ENCODE peak calls at places on chromosomes 13 and 19, in four cellular contexts. L, W, E and G are unnamed samples.
A peak's percentile ranks its signal among the peaks of the same experiment; 100 is the strongest.

GRCh38 chr13:34346626-34347025 is 528.7 kb downstream of the RFC3 start:
- DNase-seq in L (no peak), W (no peak), E (no peak), G (no peak)

GRCh38 chr13:30705672-30706071 is 29.7 kb upstream of the ALOX5AP start:
- DNase-seq in L (no peak), W (no peak), E (no peak), G (no peak)

GRCh38 chr19:41711376-41712261 is 3.2 kb downstream of the CEACAM5 start:
- DNase-seq in L (no peak), W (no peak), E (no peak), G (peak; percentile 73)

GRCh38 chr13:66216723-66217122 is 1013.4 kb downstream of the PCDH9 start:
- DNase-seq in L (no peak), W (no peak), E (no peak), G (no peak)

GRCh38 chr13:92224052-92224821 is 825.8 kb downstream of the GPC5 start:
- DNase-seq in L (peak; percentile 44), W (peak; percentile 13), E (no peak), G (no peak)

GRCh38 chr19:52735734-52736133 is 890 bp upstream of the ZNF611 start:
- DNase-seq in L (no peak), W (peak; percentile 86), E (peak; percentile 83), G (peak; percentile 52)

GRCh38 chr13:37709318-37709717 is 110.8 kb upstream of the POSTN start:
- DNase-seq in L (no peak), W (no peak), E (no peak), G (no peak)

GRCh38 chr19:45791744-45792481 is 732 bp downstream of the DMWD start:
- DNase-seq in L (no peak), W (no peak), E (no peak), G (no peak)

GRCh38 chr13:110525328-110526319 is 35.9 kb downstream of the RAB20 start:
- DNase-seq in L (no peak), W (no peak), E (no peak), G (peak; percentile 57)

GRCh38 chr13:74575729-74576125 is 441.5 kb upstream of the KLF12 start:
- DNase-seq in L (peak; percentile 16), W (peak; percentile 91), E (peak; percentile 84), G (peak; percentile 42)

GRCh38 chr19:38183227-38183914 is 40.7 kb downstream of the DPF1 start:
- DNase-seq in L (no peak), W (peak; percentile 48), E (peak; percentile 74), G (no peak)

GRCh38 chr13:49927755-49928154 is 8.4 kb downstream of the SPRYD7 start:
- DNase-seq in L (no peak), W (no peak), E (no peak), G (no peak)

GRCh38 chr13:29713841-29714240 is 118.4 kb upstream of the SLC7A1 start:
- DNase-seq in L (no peak), W (no peak), E (no peak), G (no peak)